ENCODE peak calls at places on chromosomes 2 and 18, in eight cellular contexts. O is GM04504; X is IMR-90; W is HEK293T; C is nucleus accumbens; R is activated T-cell treated with anti-CD3 and anti-CD28 coated beads, Interleukin-2, amount 50 U/mL, for 24 hours; K is RPMI8226; B is GM13976. E is an unnamed sample.

GRCh38 chr2:74743778-74744177 is 89.7 kb downstream of the SEMA4F start:
- DNase-seq in K (no peak), C (no peak), W (no peak), O (no peak), X (no peak), B (no peak), R (no peak), E (no peak)

GRCh38 chr2:157443795-157444642 is at the start of gene CYTIP:
- DNase-seq in O (no peak), X (no peak), B (peak), R (peak), C (no peak), W (no peak), K (peak), E (no peak)

GRCh38 chr2:104420420-104420819 is 433.5 kb upstream of the POU3F3 start:
- DNase-seq in B (no peak), W (no peak), R (no peak), X (no peak), C (no peak), O (no peak), K (no peak), E (no peak)

GRCh38 chr2:151991010-151991409 is 107.8 kb downstream of the CACNB4 start:
- DNase-seq in B (no peak), W (no peak), O (no peak), C (no peak), R (no peak), K (no peak), X (no peak), E (no peak)

GRCh38 chr2:233972941-233973575 is 55.9 kb downstream of the TRPM8 start:
- DNase-seq in C (no peak), X (no peak), K (no peak), R (no peak), W (no peak), B (no peak), O (no peak), E (no peak)

GRCh38 chr2:9558948-9559381 is 3.3 kb upstream of the ADAM17 start:
- DNase-seq in B (peak), K (no peak), W (no peak), R (no peak), O (peak), X (peak), C (no peak), E (peak)

GRCh38 chr18:30903566-30903965 is 139.0 kb downstream of the DSC3 start:
- DNase-seq in K (no peak), O (no peak), R (no peak), X (no peak), B (no peak), C (no peak), W (no peak), E (no peak)

GRCh38 chr2:37149626-37150322 is 7.0 kb downstream of the EIF2AK2 start:
- DNase-seq in W (no peak), X (no peak), B (no peak), R (no peak), K (no peak), O (no peak), C (no peak), E (no peak)

GRCh38 chr18:12744103-12744502 is 41.3 kb downstream of the PSMG2 start:
- DNase-seq in C (no peak), K (peak), R (no peak), B (peak), O (peak), X (peak), W (no peak), E (peak)

GRCh38 chr2:52387937-52388590 is 1356.1 kb upstream of the NRXN1 start:
- DNase-seq in R (no peak), C (no peak), W (no peak), B (no peak), X (no peak), O (no peak), K (no peak), E (no peak)

GRCh38 chr2:109690822-109691541 is 76.8 kb downstream of the SOWAHC start:
- DNase-seq in C (no peak), O (no peak), X (peak), B (no peak), K (no peak), W (no peak), R (no peak), E (no peak)

GRCh38 chr18:23701544-23702064 is 12.4 kb downstream of the LAMA3 start:
- DNase-seq in K (no peak), W (no peak), B (no peak), R (no peak), O (no peak), X (no peak), C (no peak), E (no peak)

GRCh38 chr2:102736607-102737409 is 25.0 kb upstream of the TMEM182 start:
- DNase-seq in C (peak), K (peak), X (peak), W (peak), B (peak), R (peak), O (peak), E (peak)

GRCh38 chr2:85131116-85131515 is 2.1 kb upstream of the TCF7L1 start:
- DNase-seq in C (no peak), K (peak), R (no peak), X (peak), W (no peak), B (no peak), O (no peak), E (no peak)

GRCh38 chr2:213848631-213849030 is 562.2 kb upstream of the VWC2L start:
- DNase-seq in O (no peak), X (peak), R (no peak), W (no peak), B (no peak), K (no peak), C (no peak), E (peak)

GRCh38 chr2:165636959-165637358 is 157.1 kb downstream of the GALNT3 start:
- DNase-seq in W (no peak), B (no peak), X (no peak), K (no peak), C (no peak), R (no peak), O (no peak), E (no peak)